ENCODE peak calls at places on chromosomes 6 and 20, in five cellular contexts. L, G, R, T and M are unnamed samples.

GRCh38 chr20:44068311-44068710 is 118.7 kb downstream of the JPH2 start:
- DNase-seq in L (no peak), G (no peak), R (no peak), T (no peak), M (peak)

GRCh38 chr20:44066645-44067606 is 120.1 kb downstream of the JPH2 start:
- DNase-seq in L (no peak), G (no peak), R (no peak), T (no peak), M (peak)

GRCh38 chr20:24565952-24566351 is 96.5 kb downstream of the SYNDIG1 start:
- DNase-seq in L (no peak), G (no peak), R (no peak), T (no peak), M (no peak)

GRCh38 chr20:14838663-14839650 is 501.5 kb upstream of the FLRT3 start:
- DNase-seq in L (no peak), G (no peak), R (peak), T (peak), M (no peak)

GRCh38 chr20:50032955-50033666 is 50.3 kb downstream of the SNAI1 start:
- DNase-seq in L (no peak), G (no peak), R (no peak), T (no peak), M (no peak)

GRCh38 chr6:122647765-122648164 is 37.6 kb downstream of the PKIB start:
- DNase-seq in L (no peak), G (no peak), R (no peak), T (no peak), M (no peak)

GRCh38 chr6:116145786-116146675 is 20.1 kb upstream of the COL10A1 start:
- DNase-seq in L (no peak), G (no peak), R (no peak), T (no peak), M (no peak)

GRCh38 chr6:169034523-169035167 is 219.0 kb downstream of the THBS2 start:
- DNase-seq in L (no peak), G (no peak), R (peak), T (no peak), M (no peak)

GRCh38 chr6:71338540-71339316 is 50.1 kb downstream of the OGFRL1 start:
- DNase-seq in L (no peak), G (no peak), R (no peak), T (no peak), M (no peak)

GRCh38 chr6:130010387-130010786 is 8.0 kb upstream of the L3MBTL3 start:
- DNase-seq in L (no peak), G (no peak), R (no peak), T (no peak), M (no peak)

GRCh38 chr20:63423751-63424150 is 48.7 kb downstream of the KCNQ2 start:
- DNase-seq in L (no peak), G (no peak), R (no peak), T (no peak), M (no peak)

GRCh38 chr20:62637110-62637509 is 5.2 kb upstream of the SLCO4A1 start:
- DNase-seq in L (no peak), G (no peak), R (no peak), T (no peak), M (no peak)

GRCh38 chr6:40723967-40724366 is 136.8 kb upstream of the LRFN2 start:
- DNase-seq in L (no peak), G (no peak), R (no peak), T (no peak), M (no peak)

GRCh38 chr6:15551798-15552197 is 111.0 kb downstream of the DTNBP1 start:
- DNase-seq in L (no peak), G (no peak), R (no peak), T (no peak), M (no peak)

GRCh38 chr6:108996208-108996607 is 98.4 kb downstream of the SESN1 start:
- DNase-seq in L (no peak), G (no peak), R (no peak), T (no peak), M (no peak)

GRCh38 chr20:50320910-50321796 is 130.5 kb downstream of the CEBPB start:
- DNase-seq in L (peak), G (no peak), R (peak), T (no peak), M (no peak)

GRCh38 chr6:45830441-45831139 is 185.1 kb downstream of the CLIC5 start:
- DNase-seq in L (no peak), G (no peak), R (no peak), T (peak), M (peak)

GRCh38 chr20:38452880-38453624 is 17.9 kb upstream of the SNHG17 start:
- DNase-seq in L (no peak), G (no peak), R (no peak), T (no peak), M (no peak)

GRCh38 chr6:23547851-23548250 is 578.2 kb upstream of the NRSN1 start:
- DNase-seq in L (no peak), G (no peak), R (no peak), T (no peak), M (no peak)

GRCh38 chr6:84422380-84422968 is 195.0 kb upstream of the CEP162 start:
- DNase-seq in L (peak), G (no peak), R (no peak), T (peak), M (peak)

GRCh38 chr6:136550045-136550329 is 235 bp downstream of the MAP7 start:
- DNase-seq in L (peak), G (no peak), R (no peak), T (no peak), M (peak)

GRCh38 chr6:156423075-156423474 is 354.1 kb upstream of the ARID1B start:
- DNase-seq in L (no peak), G (no peak), R (no peak), T (no peak), M (no peak)

GRCh38 chr20:58420798-58421496 is 31.9 kb downstream of the VAPB start:
- DNase-seq in L (no peak), G (no peak), R (peak), T (no peak), M (no peak)

GRCh38 chr6:143806282-143807102 is 36.6 kb upstream of the LTV1 start:
- DNase-seq in L (no peak), G (no peak), R (no peak), T (no peak), M (peak)

GRCh38 chr20:2101057-2101934 is at the start of gene STK35:
- DNase-seq in L (peak), G (peak), R (no peak), T (peak), M (peak)

GRCh38 chr20:3749689-3750639 is 17.5 kb downstream of the HSPA12B start:
- DNase-seq in L (peak), G (no peak), R (no peak), T (peak), M (peak)

GRCh38 chr6:145531822-145532221 is 203.5 kb downstream of the EPM2A start:
- DNase-seq in L (no peak), G (no peak), R (no peak), T (no peak), M (no peak)

GRCh38 chr6:125245523-125246264 is 56.1 kb downstream of the HDDC2 start:
- DNase-seq in L (no peak), G (no peak), R (no peak), T (no peak), M (no peak)

GRCh38 chr20:39271205-39271604 is 309.1 kb downstream of the DHX35 start:
- DNase-seq in L (no peak), G (no peak), R (no peak), T (no peak), M (no peak)

GRCh38 chr6:89597988-89598387 is 40.6 kb downstream of the LYRM2 start:
- DNase-seq in L (no peak), G (no peak), R (no peak), T (no peak), M (no peak)

GRCh38 chr20:57414867-57415592 is 23.8 kb downstream of the RBM38 start:
- DNase-seq in L (no peak), G (no peak), R (no peak), T (no peak), M (no peak)

GRCh38 chr6:48397887-48398286 is 286.9 kb upstream of the PTCHD4 start:
- DNase-seq in L (no peak), G (no peak), R (no peak), T (no peak), M (no peak)

GRCh38 chr6:4731996-4732395 is 44.2 kb upstream of the CDYL start:
- DNase-seq in L (no peak), G (no peak), R (no peak), T (no peak), M (no peak)

GRCh38 chr6:49264496-49264895 is 198.6 kb downstream of the MMUT start:
- DNase-seq in L (no peak), G (no peak), R (no peak), T (no peak), M (no peak)

GRCh38 chr6:158758464-158758863 is 60.7 kb downstream of the EZR start:
- DNase-seq in L (peak), G (no peak), R (no peak), T (no peak), M (no peak)

GRCh38 chr20:13775867-13776266 is 8.9 kb downstream of the ESF1 start:
- DNase-seq in L (no peak), G (no peak), R (no peak), T (no peak), M (no peak)

GRCh38 chr20:57977588-57977987 is 250.9 kb downstream of the ANKRD60 start:
- DNase-seq in L (no peak), G (no peak), R (no peak), T (no peak), M (no peak)

GRCh38 chr6:151425561-151425960 is 26.4 kb downstream of the RMND1 start:
- DNase-seq in L (no peak), G (no peak), R (no peak), T (no peak), M (no peak)

GRCh38 chr6:146381486-146381885 is 162.1 kb upstream of the RAB32 start:
- DNase-seq in L (no peak), G (no peak), R (no peak), T (no peak), M (no peak)

GRCh38 chr6:36068603-36069002 is 41.0 kb downstream of the MAPK14 start:
- DNase-seq in L (no peak), G (no peak), R (no peak), T (no peak), M (no peak)

GRCh38 chr6:134176283-134176975 is 124.0 kb upstream of the SLC2A12 start:
- DNase-seq in L (peak), G (no peak), R (no peak), T (no peak), M (peak)

GRCh38 chr6:134177236-134177635 is 124.8 kb upstream of the SLC2A12 start:
- DNase-seq in L (no peak), G (no peak), R (no peak), T (no peak), M (no peak)

GRCh38 chr6:134175532-134176282 is 123.3 kb upstream of the SLC2A12 start:
- DNase-seq in L (peak), G (peak), R (no peak), T (no peak), M (peak)

GRCh38 chr6:134177753-134178229 is 125.4 kb upstream of the SLC2A12 start:
- DNase-seq in L (no peak), G (no peak), R (peak), T (no peak), M (no peak)

GRCh38 chr6:134178230-134179044 is 126.0 kb upstream of the SLC2A12 start:
- DNase-seq in L (peak), G (peak), R (peak), T (peak), M (peak)
- TF ChIP-seq CTCF in L (peak), G (peak), R (peak), T (peak), M (peak)

DNA sequence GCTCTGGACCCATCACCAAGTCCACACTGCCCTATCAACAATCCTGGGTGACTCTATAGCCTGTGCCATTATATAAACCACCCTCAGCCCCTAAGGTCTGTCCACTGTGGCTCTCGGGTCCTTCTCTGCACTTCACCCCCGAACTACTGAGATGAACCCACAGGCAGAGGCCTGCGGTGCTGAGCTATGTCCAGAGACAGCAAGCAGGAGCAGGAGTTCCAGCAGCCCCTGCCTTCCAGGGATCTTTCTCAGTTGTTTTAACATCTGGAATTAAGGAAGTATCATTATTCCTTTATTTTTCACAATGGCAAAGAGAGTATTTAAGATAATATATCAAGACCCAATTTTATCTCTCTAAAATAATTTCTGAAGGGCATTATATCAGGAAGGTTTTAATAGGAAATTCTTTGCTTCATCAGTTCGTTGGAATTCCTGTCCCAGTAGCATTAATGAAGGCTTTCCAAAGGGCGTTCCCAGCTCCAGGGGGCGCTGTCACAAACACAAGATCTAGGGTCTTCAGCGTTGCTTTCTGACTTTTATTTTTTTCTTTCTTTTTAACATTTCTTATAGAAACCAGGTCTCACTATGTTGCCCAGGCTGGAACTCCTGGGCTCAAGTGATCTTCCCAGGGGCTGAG is 27.3 kb downstream of the RRBP1 start:
- DNase-seq in L (peak), G (no peak), R (no peak), T (no peak), M (no peak)
- TF ChIP-seq CTCF in L (peak), G (peak), R (peak), T (peak), M (peak)

GRCh38 chr6:21666200-21666671 is 72.7 kb downstream of the SOX4 start:
- DNase-seq in L (peak), G (no peak), R (no peak), T (peak), M (peak)
- TF ChIP-seq CTCF in L (no peak), G (no peak), R (no peak), T (no peak), M (no peak)

GRCh38 chr6:3005874-3006273 is 6.2 kb downstream of the NQO2 start:
- DNase-seq in L (no peak), G (no peak), R (no peak), T (no peak), M (no peak)
- TF ChIP-seq CTCF in L (no peak), G (no peak), R (no peak), T (no peak), M (no peak)